ENCODE peak calls at places on chromosomes 5 and 9, in eight cellular contexts. B, O, Q, I, K, L, C and T are unnamed samples. For H3K27me3, the result is how much of the 10 kb centered on the place peaks cover.

GRCh38 chr9:89160797-89161196 is 17.8 kb downstream of the SHC3 start:
- DNase-seq in B (no peak), O (no peak), Q (no peak), I (no peak), K (no peak), L (no peak), C (no peak), T (no peak)

GRCh38 chr5:72355706-72356299 is 35.6 kb downstream of the PTCD2 start:
- DNase-seq in B (peak), O (peak), Q (no peak), I (peak), K (no peak), L (no peak), C (no peak), T (peak)

GRCh38 chr5:34762321-34762871 is 76.6 kb upstream of the TTC23L start:
- DNase-seq in B (no peak), O (peak), Q (peak), I (peak), K (no peak), L (no peak), C (no peak), T (no peak)

GRCh38 chr5:32443541-32444190 is 874 bp downstream of the ZFR start:
- DNase-seq in B (peak), O (peak), Q (peak), I (peak), K (no peak), L (peak), C (no peak), T (peak)

GRCh38 chr9:35605336-35606137 is 475 bp downstream of the TESK1 start:
- DNase-seq in B (peak), O (no peak), Q (no peak), I (peak), K (no peak), L (peak), C (no peak), T (peak)

GRCh38 chr9:33465096-33465495 is 8.6 kb downstream of the NOL6 start:
- DNase-seq in B (no peak), O (no peak), Q (no peak), I (no peak), K (no peak), L (no peak), C (no peak), T (no peak)

GRCh38 chr9:130239741-130240241 is 25.8 kb upstream of the HMCN2 start:
- DNase-seq in B (no peak), O (peak), Q (no peak), I (no peak), K (peak), L (peak), C (no peak), T (no peak)

GRCh38 chr5:149319174-149319573 is 26.1 kb upstream of the GRPEL2 start:
- DNase-seq in B (no peak), O (no peak), Q (no peak), I (no peak), K (no peak), L (no peak), C (no peak), T (no peak)

GRCh38 chr9:125246261-125246667 is 5.1 kb upstream of the HSPA5 start:
- DNase-seq in B (no peak), O (no peak), Q (no peak), I (no peak), K (no peak), L (no peak), C (no peak), T (no peak)

DNA sequence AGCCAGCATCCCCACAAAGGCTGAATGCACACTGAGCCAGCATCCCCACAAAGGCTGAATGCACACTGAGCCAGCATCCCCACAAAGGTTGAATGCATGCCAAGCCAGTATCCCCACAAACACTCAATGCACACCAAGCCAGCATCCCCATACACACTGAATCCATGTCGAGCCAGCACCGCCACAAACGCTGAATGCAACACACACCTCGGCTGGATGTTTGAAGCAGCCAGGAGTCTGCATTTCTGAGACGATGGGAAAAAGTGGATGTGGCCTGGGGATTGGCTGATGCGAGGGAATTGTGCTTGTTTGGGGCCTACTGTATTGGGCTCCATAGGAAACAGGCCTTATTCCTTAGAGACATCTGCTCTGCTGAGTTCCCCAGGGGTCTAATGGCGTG is 30.9 kb upstream of the CEP72 start:
- DNase-seq in B (no peak), O (no peak), Q (no peak), I (no peak), K (no peak), L (no peak), C (no peak), T (no peak)
- H3K27me3 ChIP-seq in B (under half), O (under half), Q (under half), I (under half), K (under half), L (under half), C (under half), T (under half)

GRCh38 chr9:121285835-121286687 is 18.1 kb downstream of the GSN start:
- DNase-seq in B (peak), O (peak), Q (peak), I (peak), K (no peak), L (no peak), C (no peak), T (peak)
- H3K4me3 ChIP-seq in B (peak), O (no peak), Q (no peak), I (peak), K (no peak), L (no peak), C (peak), T (no peak)

GRCh38 chr9:135088348-135088978 is 995 bp downstream of the OLFM1 start:
- DNase-seq in B (peak), O (no peak), Q (no peak), I (peak), K (no peak), L (no peak), C (no peak), T (no peak)
- TF ChIP-seq EZH2 in B (peak), O (peak), Q (peak), I (no peak), K (no peak), L (no peak), C (peak), T (no peak)

DNA sequence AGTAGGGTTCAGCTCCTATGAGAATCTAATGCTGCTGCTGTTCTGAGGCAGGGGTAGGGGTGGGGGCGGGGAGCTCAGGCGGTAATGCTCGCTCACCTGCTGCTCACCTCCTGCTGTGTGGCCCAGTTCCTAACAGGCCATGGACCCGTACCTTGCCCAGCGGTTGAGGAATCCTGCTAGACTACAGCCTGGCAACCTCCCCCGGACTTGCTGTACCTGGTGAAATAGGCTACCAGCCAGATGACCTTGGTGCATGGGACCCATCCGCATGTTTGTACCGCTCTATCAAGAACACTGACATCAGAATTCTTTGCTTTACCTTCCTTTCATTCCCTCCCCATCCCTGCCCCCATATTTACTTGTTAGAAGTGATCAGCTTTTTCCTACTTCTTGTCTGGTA is 15.3 kb downstream of the IL31RA start:
- DNase-seq in B (no peak), O (no peak), Q (no peak), I (no peak), K (no peak), L (no peak), C (no peak), T (no peak)
- H3K27me3 ChIP-seq in B (under half), O (under half), Q (under half), I (under half), K (under half), L (under half), C (under half), T (under half)